ENCODE peak calls at places on chromosomes 7 and 10, in seven cellular contexts. One of them, this sample, is unnamed.
A peak's percentile ranks its signal among the peaks of the same experiment; 100 is the strongest.

GRCh38 chr7:22726849-22727792 is at the start of gene IL6:
- DNase-seq in AG09309: peak; percentile 97
- DNase-seq in astrocyte of the cerebellum: peak; percentile 91
- DNase-seq in CD8-positive, alpha-beta T cell: no peak
- DNase-seq in MM.1S: no peak
- DNase-seq in GM20000: no peak
- DNase-seq in kidney epithelial cell: peak; percentile 86
- DNase-seq in this sample: peak; percentile 23

GRCh38 chr10:119305860-119306513 is 98.6 kb downstream of the GRK5 start:
- DNase-seq in GM20000: peak; percentile 69
- DNase-seq in astrocyte of the cerebellum: peak; percentile 92
- DNase-seq in AG09309: peak; percentile 95
- DNase-seq in CD8-positive, alpha-beta T cell: peak; percentile 49
- DNase-seq in kidney epithelial cell: peak; percentile 100
- DNase-seq in MM.1S: peak; percentile 86
- DNase-seq in this sample: peak; percentile 75

GRCh38 chr10:116833986-116834760 is 15.1 kb upstream of the ENO4 start:
- DNase-seq in MM.1S: no peak
- DNase-seq in astrocyte of the cerebellum: no peak
- DNase-seq in CD8-positive, alpha-beta T cell: no peak
- DNase-seq in AG09309: no peak
- DNase-seq in GM20000: no peak
- DNase-seq in kidney epithelial cell: no peak
- DNase-seq in this sample: no peak

GRCh38 chr7:55641811-55642210 is 69.5 kb upstream of the VOPP1 start:
- DNase-seq in AG09309: no peak
- DNase-seq in MM.1S: peak; percentile 40
- DNase-seq in GM20000: peak; percentile 49
- DNase-seq in CD8-positive, alpha-beta T cell: no peak
- DNase-seq in kidney epithelial cell: no peak
- DNase-seq in astrocyte of the cerebellum: no peak
- DNase-seq in this sample: peak; percentile 22

GRCh38 chr10:103724771-103725170 is 130.6 kb downstream of the SH3PXD2A start:
- DNase-seq in MM.1S: no peak
- DNase-seq in astrocyte of the cerebellum: no peak
- DNase-seq in GM20000: no peak
- DNase-seq in AG09309: no peak
- DNase-seq in CD8-positive, alpha-beta T cell: no peak
- DNase-seq in kidney epithelial cell: no peak
- DNase-seq in this sample: no peak

GRCh38 chr10:78754269-78755074 is 314.3 kb upstream of the ZMIZ1 start:
- DNase-seq in AG09309: peak; percentile 80
- DNase-seq in GM20000: no peak
- DNase-seq in astrocyte of the cerebellum: peak; percentile 85
- DNase-seq in CD8-positive, alpha-beta T cell: no peak
- DNase-seq in kidney epithelial cell: no peak
- DNase-seq in MM.1S: no peak
- DNase-seq in this sample: no peak

GRCh38 chr7:45469103-45469502 is 105.1 kb upstream of the ADCY1 start:
- DNase-seq in GM20000: no peak
- DNase-seq in astrocyte of the cerebellum: peak; percentile 84
- DNase-seq in kidney epithelial cell: peak; percentile 4
- DNase-seq in AG09309: no peak
- DNase-seq in MM.1S: no peak
- DNase-seq in CD8-positive, alpha-beta T cell: no peak
- DNase-seq in this sample: no peak

GRCh38 chr7:92831716-92832622 is 4.4 kb downstream of the CDK6 start:
- DNase-seq in kidney epithelial cell: no peak
- DNase-seq in astrocyte of the cerebellum: peak; percentile 69
- DNase-seq in AG09309: peak; percentile 76
- DNase-seq in CD8-positive, alpha-beta T cell: no peak
- DNase-seq in GM20000: no peak
- DNase-seq in MM.1S: peak; percentile 41
- DNase-seq in this sample: no peak

GRCh38 chr7:107103369-107103768 is 58.9 kb downstream of the PRKAR2B start:
- DNase-seq in GM20000: peak; percentile 8
- DNase-seq in astrocyte of the cerebellum: no peak
- DNase-seq in AG09309: no peak
- DNase-seq in kidney epithelial cell: no peak
- DNase-seq in CD8-positive, alpha-beta T cell: no peak
- DNase-seq in MM.1S: no peak
- DNase-seq in this sample: no peak

GRCh38 chr10:27745719-27746363 is at the start of gene MKX:
- DNase-seq in AG09309: no peak
- DNase-seq in astrocyte of the cerebellum: no peak
- DNase-seq in CD8-positive, alpha-beta T cell: no peak
- DNase-seq in kidney epithelial cell: no peak
- DNase-seq in GM20000: no peak
- DNase-seq in MM.1S: no peak
- DNase-seq in this sample: no peak

GRCh38 chr10:52756295-52756694 is 16.3 kb downstream of the MBL2 start:
- DNase-seq in AG09309: no peak
- DNase-seq in MM.1S: no peak
- DNase-seq in CD8-positive, alpha-beta T cell: no peak
- DNase-seq in GM20000: no peak
- DNase-seq in kidney epithelial cell: no peak
- DNase-seq in astrocyte of the cerebellum: no peak
- DNase-seq in this sample: no peak

GRCh38 chr7:82164813-82165212 is 278.8 kb downstream of the CACNA2D1 start:
- DNase-seq in GM20000: no peak
- DNase-seq in CD8-positive, alpha-beta T cell: no peak
- DNase-seq in AG09309: peak; percentile 60
- DNase-seq in kidney epithelial cell: no peak
- DNase-seq in MM.1S: no peak
- DNase-seq in astrocyte of the cerebellum: peak; percentile 40
- DNase-seq in this sample: no peak
- TF ChIP-seq CTCF in GM20000: no peak
- TF ChIP-seq CTCF in CD8-positive, alpha-beta T cell: no peak
- TF ChIP-seq CTCF in AG09309: peak; percentile 48
- TF ChIP-seq CTCF in kidney epithelial cell: peak; percentile 27
- TF ChIP-seq CTCF in MM.1S: no peak
- TF ChIP-seq CTCF in astrocyte of the cerebellum: peak; percentile 45
- TF ChIP-seq CTCF in this sample: no peak

DNA sequence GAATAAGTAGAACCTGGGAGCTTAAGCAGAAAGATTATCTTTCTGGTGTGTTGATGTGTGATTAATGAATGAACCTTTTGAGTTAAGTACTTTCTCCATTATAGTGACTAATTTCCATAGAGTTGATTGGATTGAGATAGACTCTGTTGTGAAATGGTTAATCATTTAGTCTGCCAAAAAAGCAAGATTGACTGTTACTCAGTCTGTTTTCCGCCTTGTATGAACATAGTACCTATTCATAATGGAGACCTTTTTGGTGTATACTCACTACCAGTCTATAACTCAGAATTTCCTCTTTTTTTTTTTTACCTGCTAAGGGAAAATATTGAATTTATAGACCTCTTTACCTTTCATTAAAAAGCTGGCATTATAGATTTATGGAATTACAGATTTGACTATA is 14.4 kb upstream of the NPVF start:
- DNase-seq in CD8-positive, alpha-beta T cell: no peak
- DNase-seq in AG09309: no peak
- DNase-seq in astrocyte of the cerebellum: no peak
- DNase-seq in MM.1S: no peak
- DNase-seq in GM20000: no peak
- DNase-seq in kidney epithelial cell: no peak
- DNase-seq in this sample: no peak
- TF ChIP-seq CTCF in CD8-positive, alpha-beta T cell: no peak
- TF ChIP-seq CTCF in AG09309: no peak
- TF ChIP-seq CTCF in astrocyte of the cerebellum: no peak
- TF ChIP-seq CTCF in MM.1S: no peak
- TF ChIP-seq CTCF in GM20000: no peak
- TF ChIP-seq CTCF in kidney epithelial cell: no peak
- TF ChIP-seq CTCF in this sample: no peak

DNA sequence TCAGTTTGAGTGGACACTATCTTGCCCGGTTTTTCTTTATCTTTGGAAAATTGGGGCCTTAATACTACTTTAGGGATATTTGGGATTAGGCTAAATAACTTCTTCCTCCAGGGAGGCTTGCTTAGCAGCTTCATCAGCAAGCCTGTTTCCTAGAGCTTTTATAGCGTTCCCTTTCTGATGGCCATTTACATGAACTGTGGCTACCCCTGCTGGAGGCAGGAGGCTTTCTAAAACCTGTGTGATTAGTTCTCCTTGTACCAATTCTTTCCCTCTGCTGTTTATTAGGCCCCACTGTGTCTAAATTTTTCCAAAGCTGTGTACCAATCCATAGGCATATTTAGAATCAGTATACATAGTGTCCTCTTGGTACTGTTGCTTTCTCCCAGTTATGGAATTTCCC is 61.7 kb upstream of the CNTNAP2 start:
- DNase-seq in MM.1S: no peak
- DNase-seq in GM20000: no peak
- DNase-seq in astrocyte of the cerebellum: no peak
- DNase-seq in CD8-positive, alpha-beta T cell: no peak
- DNase-seq in AG09309: no peak
- DNase-seq in kidney epithelial cell: no peak
- DNase-seq in this sample: no peak
- TF ChIP-seq CTCF in MM.1S: peak; percentile 13
- TF ChIP-seq CTCF in GM20000: no peak
- TF ChIP-seq CTCF in astrocyte of the cerebellum: no peak
- TF ChIP-seq CTCF in CD8-positive, alpha-beta T cell: no peak
- TF ChIP-seq CTCF in AG09309: no peak
- TF ChIP-seq CTCF in kidney epithelial cell: no peak
- TF ChIP-seq CTCF in this sample: no peak

DNA sequence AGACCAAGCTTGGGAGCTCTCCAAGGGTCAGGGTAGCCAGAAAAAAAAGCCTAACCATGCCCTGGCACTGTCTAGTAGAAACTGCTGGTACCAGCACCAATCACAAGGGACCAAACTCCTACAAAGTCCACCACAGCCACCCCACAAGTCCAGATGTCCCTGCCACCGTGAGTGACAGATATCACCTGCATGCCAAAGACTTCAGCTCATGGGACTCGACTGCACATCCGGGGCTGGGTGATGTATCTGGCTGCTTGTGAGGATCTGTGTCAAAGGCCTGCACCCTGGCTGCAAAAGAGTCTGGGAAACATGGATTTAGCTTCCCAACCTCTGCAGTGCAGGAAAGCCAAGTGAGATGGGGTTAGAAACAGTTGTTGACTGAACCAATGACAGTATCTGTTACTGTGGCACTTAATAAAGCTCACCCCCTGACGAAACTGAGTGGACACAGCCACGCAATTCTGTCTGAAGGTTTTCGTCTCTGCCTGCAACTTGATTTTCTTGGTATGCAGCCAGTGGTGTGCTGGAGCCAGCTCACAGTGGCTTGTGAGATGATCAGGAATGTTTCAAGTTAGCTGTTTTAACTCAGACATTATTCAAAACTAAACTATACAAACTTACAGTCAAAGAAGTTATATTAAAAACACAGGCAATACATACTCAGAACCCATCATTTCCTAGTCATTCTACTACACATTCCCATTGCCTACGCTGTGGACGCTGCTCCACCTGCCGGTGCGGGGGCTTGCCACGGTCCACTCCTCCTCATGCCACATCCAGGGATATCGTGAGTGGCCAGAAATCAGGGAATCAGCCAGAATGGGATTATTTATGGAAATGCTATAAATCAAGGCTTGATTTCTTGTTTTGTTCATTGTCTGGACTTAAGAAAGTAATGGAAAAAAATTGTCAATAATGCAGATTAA is 9.2 kb downstream of the ZNF488 start:
- DNase-seq in AG09309: peak; percentile 44
- DNase-seq in astrocyte of the cerebellum: peak; percentile 52
- DNase-seq in kidney epithelial cell: no peak
- DNase-seq in CD8-positive, alpha-beta T cell: no peak
- DNase-seq in GM20000: no peak
- DNase-seq in MM.1S: no peak
- DNase-seq in this sample: no peak
- TF ChIP-seq CTCF in AG09309: peak; percentile 28
- TF ChIP-seq CTCF in astrocyte of the cerebellum: no peak
- TF ChIP-seq CTCF in kidney epithelial cell: no peak
- TF ChIP-seq CTCF in CD8-positive, alpha-beta T cell: no peak
- TF ChIP-seq CTCF in GM20000: no peak
- TF ChIP-seq CTCF in MM.1S: no peak
- TF ChIP-seq CTCF in this sample: no peak

This sample was measured in GM10248.